ENCODE peak calls at places on chromosomes 3 and 15, in five cellular contexts. One of them, this sample, is unnamed. For H3K4me1, the result is how much of the 10 kb centered on the place peaks cover.

GRCh38 chr3:107421170-107421792 is 44.0 kb downstream of the CCDC54 start:
- DNase-seq in tibial nerve: peak
- DNase-seq in right cardiac atrium: no peak
- DNase-seq in lower lobe of right lung: no peak
- DNase-seq in cardiac muscle cell: peak
- DNase-seq in this sample: no peak

GRCh38 chr15:48374472-48374871 is 43.2 kb downstream of the DUT start:
- DNase-seq in right cardiac atrium: no peak
- DNase-seq in lower lobe of right lung: no peak
- DNase-seq in cardiac muscle cell: peak
- DNase-seq in tibial nerve: no peak
- DNase-seq in this sample: no peak

GRCh38 chr15:73994419-73994883 is at the start of gene PML:
- DNase-seq in lower lobe of right lung: peak
- DNase-seq in tibial nerve: peak
- DNase-seq in right cardiac atrium: peak
- DNase-seq in cardiac muscle cell: peak
- DNase-seq in this sample: peak

GRCh38 chr3:178062126-178062525 is 474.1 kb upstream of the KCNMB2 start:
- DNase-seq in tibial nerve: no peak
- DNase-seq in right cardiac atrium: no peak
- DNase-seq in cardiac muscle cell: no peak
- DNase-seq in lower lobe of right lung: no peak
- DNase-seq in this sample: no peak

GRCh38 chr3:113035387-113035982 is 44.7 kb downstream of the GTPBP8 start:
- DNase-seq in cardiac muscle cell: peak
- DNase-seq in right cardiac atrium: peak
- DNase-seq in lower lobe of right lung: no peak
- DNase-seq in tibial nerve: peak
- DNase-seq in this sample: peak

GRCh38 chr15:89680282-89680873 is 1.2 kb upstream of the PLIN1 start:
- DNase-seq in lower lobe of right lung: no peak
- DNase-seq in cardiac muscle cell: peak
- DNase-seq in tibial nerve: peak
- DNase-seq in right cardiac atrium: peak
- DNase-seq in this sample: no peak

GRCh38 chr3:30324587-30324986 is 281.8 kb upstream of the TGFBR2 start:
- DNase-seq in lower lobe of right lung: no peak
- DNase-seq in tibial nerve: no peak
- DNase-seq in cardiac muscle cell: no peak
- DNase-seq in right cardiac atrium: no peak
- DNase-seq in this sample: no peak

GRCh38 chr3:70614111-70614510 is 301.7 kb upstream of the MDFIC2 start:
- DNase-seq in tibial nerve: no peak
- DNase-seq in lower lobe of right lung: no peak
- DNase-seq in right cardiac atrium: no peak
- DNase-seq in cardiac muscle cell: no peak
- DNase-seq in this sample: no peak

GRCh38 chr3:137787520-137787919 is 23.4 kb downstream of the SOX14 start:
- DNase-seq in cardiac muscle cell: no peak
- DNase-seq in tibial nerve: no peak
- DNase-seq in lower lobe of right lung: no peak
- DNase-seq in right cardiac atrium: no peak
- DNase-seq in this sample: no peak

GRCh38 chr3:16511561-16512434 is 1.7 kb downstream of the RFTN1 start:
- DNase-seq in cardiac muscle cell: peak
- DNase-seq in right cardiac atrium: peak
- DNase-seq in lower lobe of right lung: peak
- DNase-seq in tibial nerve: peak
- DNase-seq in this sample: no peak

GRCh38 chr3:40299721-40300335 is 9.7 kb upstream of the EIF1B start:
- DNase-seq in right cardiac atrium: no peak
- DNase-seq in tibial nerve: no peak
- DNase-seq in lower lobe of right lung: no peak
- DNase-seq in cardiac muscle cell: peak
- DNase-seq in this sample: no peak

GRCh38 chr15:69421498-69421897 is 7.3 kb downstream of the KIF23 start:
- DNase-seq in cardiac muscle cell: peak
- DNase-seq in lower lobe of right lung: no peak
- DNase-seq in right cardiac atrium: no peak
- DNase-seq in tibial nerve: no peak
- DNase-seq in this sample: no peak

GRCh38 chr15:89492111-89492641 is 4.2 kb downstream of the RHCG start:
- DNase-seq in tibial nerve: no peak
- DNase-seq in cardiac muscle cell: no peak
- DNase-seq in lower lobe of right lung: no peak
- DNase-seq in right cardiac atrium: no peak
- DNase-seq in this sample: peak

GRCh38 chr3:127688416-127689265 is 15.9 kb downstream of the ABTB1 start:
- DNase-seq in cardiac muscle cell: peak
- DNase-seq in lower lobe of right lung: peak
- DNase-seq in right cardiac atrium: peak
- DNase-seq in tibial nerve: no peak
- DNase-seq in this sample: no peak

GRCh38 chr3:11543948-11544387 is 99.7 kb downstream of the VGLL4 start:
- DNase-seq in tibial nerve: no peak
- DNase-seq in cardiac muscle cell: no peak
- DNase-seq in lower lobe of right lung: no peak
- DNase-seq in right cardiac atrium: no peak
- DNase-seq in this sample: no peak

GRCh38 chr3:193987186-193987585 is 148.8 kb upstream of the HES1 start:
- DNase-seq in cardiac muscle cell: peak
- DNase-seq in lower lobe of right lung: no peak
- DNase-seq in right cardiac atrium: peak
- DNase-seq in tibial nerve: no peak
- DNase-seq in this sample: no peak

GRCh38 chr3:132444333-132444732 is 27.0 kb downstream of the DNAJC13 start:
- DNase-seq in right cardiac atrium: no peak
- DNase-seq in tibial nerve: no peak
- DNase-seq in cardiac muscle cell: no peak
- DNase-seq in lower lobe of right lung: no peak
- DNase-seq in this sample: no peak

GRCh38 chr3:69161587-69162196 is 39.3 kb upstream of the LMOD3 start:
- DNase-seq in right cardiac atrium: no peak
- DNase-seq in tibial nerve: peak
- DNase-seq in lower lobe of right lung: no peak
- DNase-seq in cardiac muscle cell: peak
- DNase-seq in this sample: no peak

GRCh38 chr3:76615739-76616138 is 424.2 kb upstream of the ROBO2 start:
- DNase-seq in tibial nerve: no peak
- DNase-seq in lower lobe of right lung: no peak
- DNase-seq in right cardiac atrium: no peak
- DNase-seq in cardiac muscle cell: no peak
- DNase-seq in this sample: no peak

GRCh38 chr3:84925571-84925970 is 33.2 kb upstream of the CADM2 start:
- DNase-seq in tibial nerve: no peak
- DNase-seq in cardiac muscle cell: no peak
- DNase-seq in right cardiac atrium: no peak
- DNase-seq in lower lobe of right lung: no peak
- DNase-seq in this sample: no peak

GRCh38 chr15:101221858-101222257 is 30.0 kb downstream of the CHSY1 start:
- DNase-seq in tibial nerve: no peak
- DNase-seq in cardiac muscle cell: peak
- DNase-seq in right cardiac atrium: no peak
- DNase-seq in lower lobe of right lung: no peak
- DNase-seq in this sample: no peak

GRCh38 chr15:95405447-95405846 is 925.1 kb upstream of the NR2F2 start:
- DNase-seq in right cardiac atrium: no peak
- DNase-seq in cardiac muscle cell: peak
- DNase-seq in lower lobe of right lung: no peak
- DNase-seq in tibial nerve: no peak
- DNase-seq in this sample: no peak

GRCh38 chr15:64844576-64845140 is 2.9 kb downstream of the PLEKHO2 start:
- DNase-seq in cardiac muscle cell: no peak
- DNase-seq in lower lobe of right lung: no peak
- DNase-seq in tibial nerve: no peak
- DNase-seq in right cardiac atrium: peak
- DNase-seq in this sample: peak

GRCh38 chr15:90211009-90211408 is 9.9 kb downstream of the SEMA4B start:
- DNase-seq in tibial nerve: no peak
- DNase-seq in right cardiac atrium: peak
- DNase-seq in lower lobe of right lung: no peak
- DNase-seq in cardiac muscle cell: no peak
- DNase-seq in this sample: no peak

GRCh38 chr3:48413611-48414010 is 16.3 kb downstream of the PLXNB1 start:
- DNase-seq in cardiac muscle cell: no peak
- DNase-seq in right cardiac atrium: peak
- DNase-seq in tibial nerve: no peak
- DNase-seq in lower lobe of right lung: peak
- DNase-seq in this sample: peak

DNA sequence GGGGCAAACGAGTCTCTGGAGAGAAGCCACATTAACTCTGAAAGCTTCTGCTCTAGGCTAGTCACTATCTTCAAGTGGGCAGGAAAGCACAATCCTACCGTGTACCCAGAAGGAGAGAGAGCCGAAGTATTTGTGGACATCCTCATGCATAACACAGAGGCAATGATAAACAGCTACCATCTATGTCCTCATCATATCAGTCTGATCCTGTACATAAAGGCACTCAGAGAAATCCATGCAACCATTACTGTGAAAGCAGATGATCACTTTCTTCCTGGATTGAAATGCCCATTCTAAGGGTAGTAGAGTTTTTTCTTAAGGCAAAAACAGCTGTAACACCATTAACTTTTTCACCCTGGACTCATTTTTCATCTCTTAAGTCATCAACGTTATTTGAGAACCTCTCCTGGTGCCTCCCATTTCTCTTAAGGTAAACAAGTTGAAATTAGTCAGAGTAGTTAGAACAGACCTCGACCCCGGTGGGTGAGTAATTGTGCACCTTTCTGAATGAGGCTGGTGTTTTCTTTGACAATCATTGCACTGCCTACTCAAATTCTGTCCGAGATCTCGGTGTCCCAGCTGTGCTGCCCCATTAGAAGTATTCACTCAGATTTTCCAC is 327.4 kb downstream of the SHQ1 start:
- DNase-seq in tibial nerve: no peak
- DNase-seq in right cardiac atrium: no peak
- DNase-seq in lower lobe of right lung: no peak
- DNase-seq in cardiac muscle cell: no peak
- DNase-seq in this sample: no peak
- H3K4me1 ChIP-seq in tibial nerve: under half
- H3K4me1 ChIP-seq in right cardiac atrium: under half
- H3K4me1 ChIP-seq in lower lobe of right lung: under half
- H3K4me1 ChIP-seq in cardiac muscle cell: under half
- H3K4me1 ChIP-seq in this sample: under half

GRCh38 chr15:85398822-85399221 is 18.4 kb downstream of the AKAP13 start:
- DNase-seq in cardiac muscle cell: no peak
- DNase-seq in right cardiac atrium: no peak
- DNase-seq in lower lobe of right lung: no peak
- DNase-seq in tibial nerve: no peak
- DNase-seq in this sample: no peak
- H3K4me1 ChIP-seq in cardiac muscle cell: under half
- H3K4me1 ChIP-seq in right cardiac atrium: under half
- H3K4me1 ChIP-seq in lower lobe of right lung: under half
- H3K4me1 ChIP-seq in tibial nerve: under half
- H3K4me1 ChIP-seq in this sample: under half

GRCh38 chr3:134326126-134326525 is 48.1 kb downstream of the AMOTL2 start:
- DNase-seq in tibial nerve: no peak
- DNase-seq in lower lobe of right lung: no peak
- DNase-seq in right cardiac atrium: no peak
- DNase-seq in cardiac muscle cell: no peak
- DNase-seq in this sample: no peak
- H3K4me1 ChIP-seq in tibial nerve: under half
- H3K4me1 ChIP-seq in lower lobe of right lung: under half
- H3K4me1 ChIP-seq in right cardiac atrium: under half
- H3K4me1 ChIP-seq in cardiac muscle cell: under half
- H3K4me1 ChIP-seq in this sample: under half

DNA sequence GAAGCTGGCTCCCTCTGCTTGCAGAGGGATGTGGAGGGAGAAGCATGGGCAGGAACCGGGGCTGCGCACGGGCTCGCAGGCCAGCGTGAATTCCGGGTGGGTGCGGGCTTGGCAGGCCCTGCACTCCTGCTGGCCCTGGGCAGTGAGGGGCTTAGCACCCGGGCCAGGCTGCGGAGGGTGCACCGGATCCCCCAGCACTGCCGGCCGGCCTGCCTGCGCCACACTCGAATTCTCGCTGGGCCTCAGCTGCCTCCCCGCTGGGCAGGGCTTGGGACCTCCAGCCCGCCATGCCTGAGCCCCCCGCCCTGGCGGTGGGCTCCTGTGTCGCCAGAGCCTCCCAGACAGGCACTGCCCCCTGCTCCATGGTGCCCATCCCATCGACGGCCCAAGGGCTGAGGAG is 47.6 kb upstream of the SPATA12 start:
- DNase-seq in lower lobe of right lung: no peak
- DNase-seq in cardiac muscle cell: no peak
- DNase-seq in right cardiac atrium: peak
- DNase-seq in tibial nerve: no peak
- DNase-seq in this sample: no peak
- H3K4me1 ChIP-seq in lower lobe of right lung: under half
- H3K4me1 ChIP-seq in cardiac muscle cell: under half
- H3K4me1 ChIP-seq in right cardiac atrium: under half
- H3K4me1 ChIP-seq in tibial nerve: under half
- H3K4me1 ChIP-seq in this sample: under half

DNA sequence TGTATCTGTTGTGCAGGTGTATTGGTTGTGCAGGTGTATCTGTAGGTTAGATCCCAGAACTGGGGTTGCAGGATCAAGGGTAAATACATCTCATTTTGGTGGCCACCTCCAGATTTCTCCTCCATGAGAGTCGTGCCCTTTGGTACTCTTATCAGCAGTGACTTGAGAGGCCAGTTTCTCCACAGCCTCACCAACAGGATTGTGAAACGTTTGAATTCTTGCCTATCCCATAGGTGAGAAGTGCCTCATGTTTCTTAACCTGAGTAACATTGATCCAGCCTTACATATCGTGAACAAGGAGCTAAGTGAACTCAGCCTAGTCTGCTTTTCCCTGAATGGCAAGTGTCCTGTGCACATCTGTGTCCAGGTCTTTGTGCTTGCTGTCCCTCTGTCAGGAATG is 55.4 kb downstream of the CMTM8 start:
- DNase-seq in right cardiac atrium: no peak
- DNase-seq in lower lobe of right lung: no peak
- DNase-seq in cardiac muscle cell: no peak
- DNase-seq in tibial nerve: no peak
- DNase-seq in this sample: no peak
- H3K4me1 ChIP-seq in right cardiac atrium: under half
- H3K4me1 ChIP-seq in lower lobe of right lung: under half
- H3K4me1 ChIP-seq in cardiac muscle cell: under half
- H3K4me1 ChIP-seq in tibial nerve: under half
- H3K4me1 ChIP-seq in this sample: under half

DNA sequence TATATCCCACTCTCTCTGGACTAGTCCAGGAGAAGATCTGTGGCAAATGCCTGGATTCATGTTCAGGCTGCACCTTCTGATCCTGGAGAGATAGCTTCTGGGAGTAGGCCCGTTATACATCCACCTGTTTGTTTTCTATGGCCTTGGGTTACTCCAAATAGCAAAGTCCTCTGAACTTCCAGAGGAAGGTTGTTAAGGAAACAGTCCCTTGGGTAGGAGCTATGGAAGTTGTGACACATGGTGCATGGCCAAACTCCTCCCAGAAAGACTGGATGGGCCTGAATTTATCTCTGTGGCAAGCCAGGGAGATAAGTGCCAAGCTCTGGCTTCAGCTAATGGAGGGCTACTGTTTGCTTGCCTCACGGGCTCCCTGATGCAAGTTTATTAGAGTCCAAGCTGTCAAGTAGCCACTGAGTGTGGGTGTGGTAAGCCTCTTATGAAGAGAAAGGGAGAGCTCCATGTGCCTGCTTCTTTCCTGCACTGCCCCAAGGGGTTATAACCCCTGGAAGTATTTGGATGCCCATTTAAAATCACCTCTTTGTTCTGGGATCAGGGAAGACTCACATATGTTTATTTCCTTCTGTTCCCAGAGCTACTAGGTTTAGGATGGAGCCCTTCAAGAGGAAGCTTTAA is 328.7 kb upstream of the ATP11B start:
- DNase-seq in lower lobe of right lung: no peak
- DNase-seq in tibial nerve: no peak
- DNase-seq in cardiac muscle cell: no peak
- DNase-seq in right cardiac atrium: no peak
- DNase-seq in this sample: no peak
- H3K4me1 ChIP-seq in lower lobe of right lung: under half
- H3K4me1 ChIP-seq in tibial nerve: under half
- H3K4me1 ChIP-seq in cardiac muscle cell: under half
- H3K4me1 ChIP-seq in right cardiac atrium: under half
- H3K4me1 ChIP-seq in this sample: under half